ENCODE peak calls at places on chromosomes 16 and 17, in four cellular contexts. One of them, this sample, is unnamed.

GRCh38 chr16:49961087-49961486 is 63.9 kb upstream of the CNEP1R1 start:
- DNase-seq in heart left ventricle: no peak
- DNase-seq in WTC11: no peak
- DNase-seq in heart right ventricle: no peak
- DNase-seq in this sample: no peak

GRCh38 chr17:8463089-8463488 is 27.4 kb downstream of the NDEL1 start:
- DNase-seq in heart left ventricle: no peak
- DNase-seq in WTC11: no peak
- DNase-seq in heart right ventricle: no peak
- DNase-seq in this sample: no peak

GRCh38 chr17:17041571-17042380 is 481 bp upstream of the MPRIP start:
- DNase-seq in heart left ventricle: peak; percentile 99
- DNase-seq in WTC11: peak; percentile 99
- DNase-seq in heart right ventricle: peak; percentile 99
- DNase-seq in this sample: peak; percentile 99

GRCh38 chr17:12928736-12929135 is 89.1 kb downstream of the ELAC2 start:
- DNase-seq in heart left ventricle: no peak
- DNase-seq in WTC11: no peak
- DNase-seq in heart right ventricle: no peak
- DNase-seq in this sample: no peak

GRCh38 chr16:71344315-71344905 is 14.1 kb upstream of the CALB2 start:
- DNase-seq in heart left ventricle: no peak
- DNase-seq in WTC11: no peak
- DNase-seq in heart right ventricle: no peak
- DNase-seq in this sample: no peak

GRCh38 chr17:3529817-3530741 is 27.5 kb downstream of the TRPV3 start:
- DNase-seq in heart left ventricle: peak; percentile 74
- DNase-seq in WTC11: peak; percentile 50
- DNase-seq in heart right ventricle: peak; percentile 68
- DNase-seq in this sample: no peak

GRCh38 chr17:57617218-57617617 is 127.9 kb downstream of the CCDC182 start:
- DNase-seq in heart left ventricle: no peak
- DNase-seq in WTC11: no peak
- DNase-seq in heart right ventricle: no peak
- DNase-seq in this sample: no peak

GRCh38 chr17:78322327-78322857 is 37.5 kb downstream of the SOCS3 start:
- DNase-seq in heart left ventricle: no peak
- DNase-seq in WTC11: no peak
- DNase-seq in heart right ventricle: no peak
- DNase-seq in this sample: no peak

GRCh38 chr17:66152756-66153155 is 39.2 kb downstream of the CEP112 start:
- DNase-seq in heart left ventricle: no peak
- DNase-seq in WTC11: no peak
- DNase-seq in heart right ventricle: no peak
- DNase-seq in this sample: no peak

GRCh38 chr16:24800586-24800985 is 45.2 kb upstream of the SLC5A11 start:
- DNase-seq in heart left ventricle: no peak
- DNase-seq in WTC11: no peak
- DNase-seq in heart right ventricle: no peak
- DNase-seq in this sample: no peak

GRCh38 chr17:40530531-40530987 is 29.1 kb upstream of the TNS4 start:
- DNase-seq in heart left ventricle: no peak
- DNase-seq in WTC11: peak; percentile 8
- DNase-seq in heart right ventricle: no peak
- DNase-seq in this sample: no peak

GRCh38 chr17:21540502-21540901 is 151.8 kb upstream of the KCNJ18 start:
- DNase-seq in heart left ventricle: no peak
- DNase-seq in WTC11: no peak
- DNase-seq in heart right ventricle: no peak
- DNase-seq in this sample: no peak

GRCh38 chr17:75645501-75645888 is 12.3 kb downstream of the SMIM5 start:
- DNase-seq in heart left ventricle: no peak
- DNase-seq in WTC11: no peak
- DNase-seq in heart right ventricle: no peak
- DNase-seq in this sample: no peak

GRCh38 chr16:743794-744500 is 3.1 kb upstream of the CIAO3 start:
- DNase-seq in heart left ventricle: no peak
- DNase-seq in WTC11: peak; percentile 65
- DNase-seq in heart right ventricle: no peak
- DNase-seq in this sample: no peak
- TF ChIP-seq CTCF in heart left ventricle: no peak
- TF ChIP-seq CTCF in WTC11: peak; percentile 43
- TF ChIP-seq CTCF in heart right ventricle: no peak
- TF ChIP-seq CTCF in this sample: no peak

GRCh38 chr16:67518676-67519075 is 10.0 kb upstream of the RIPOR1 start:
- DNase-seq in heart left ventricle: no peak
- DNase-seq in WTC11: no peak
- DNase-seq in heart right ventricle: no peak
- DNase-seq in this sample: no peak

GRCh38 chr16:67517178-67517492 is 11.5 kb upstream of the RIPOR1 start:
- DNase-seq in heart left ventricle: no peak
- DNase-seq in WTC11: no peak
- DNase-seq in heart right ventricle: no peak
- DNase-seq in this sample: no peak

GRCh38 chr16:67516296-67517177 is 12.1 kb upstream of the RIPOR1 start:
- DNase-seq in heart left ventricle: no peak
- DNase-seq in WTC11: no peak
- DNase-seq in heart right ventricle: no peak
- DNase-seq in this sample: no peak

GRCh38 chr16:67517661-67518423 is 10.8 kb upstream of the RIPOR1 start:
- DNase-seq in heart left ventricle: no peak
- DNase-seq in WTC11: no peak
- DNase-seq in heart right ventricle: no peak
- DNase-seq in this sample: no peak

DNA sequence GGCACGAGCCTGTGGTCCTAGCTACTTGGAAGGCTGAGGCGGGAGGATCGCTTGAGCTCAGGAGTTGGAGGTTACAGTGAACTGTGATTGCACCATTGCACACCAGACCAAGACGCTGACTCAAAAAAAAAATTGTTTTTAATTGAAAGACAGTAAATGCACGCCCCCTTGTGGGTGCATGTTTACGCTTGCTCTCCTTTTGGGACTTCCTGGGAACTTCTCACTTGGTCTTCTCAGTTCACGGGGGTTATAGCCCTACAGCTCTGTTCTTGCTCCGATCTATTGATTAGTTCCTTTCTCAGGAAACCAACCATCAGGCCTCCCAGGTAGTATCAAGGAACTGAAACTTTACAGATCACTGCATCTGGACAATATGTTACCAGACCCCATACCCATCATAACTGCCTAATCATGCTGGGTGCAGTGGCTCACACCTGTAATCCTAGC is 14.2 kb upstream of the RIPOR1 start:
- DNase-seq in heart left ventricle: peak; percentile 77
- DNase-seq in WTC11: peak; percentile 71
- DNase-seq in heart right ventricle: peak; percentile 83
- DNase-seq in this sample: peak; percentile 66
- TF ChIP-seq CTCF in heart left ventricle: peak; percentile 83
- TF ChIP-seq CTCF in WTC11: peak; percentile 59
- TF ChIP-seq CTCF in heart right ventricle: peak; percentile 55
- TF ChIP-seq CTCF in this sample: peak; percentile 59

GRCh38 chr16:56931769-56932587 is at the start of gene HERPUD1:
- DNase-seq in heart left ventricle: peak; percentile 99
- DNase-seq in WTC11: peak; percentile 96
- DNase-seq in heart right ventricle: peak; percentile 99
- DNase-seq in this sample: peak; percentile 96
- TF ChIP-seq CTCF in heart left ventricle: peak; percentile 24
- TF ChIP-seq CTCF in WTC11: no peak
- TF ChIP-seq CTCF in heart right ventricle: no peak
- TF ChIP-seq CTCF in this sample: no peak

DNA sequence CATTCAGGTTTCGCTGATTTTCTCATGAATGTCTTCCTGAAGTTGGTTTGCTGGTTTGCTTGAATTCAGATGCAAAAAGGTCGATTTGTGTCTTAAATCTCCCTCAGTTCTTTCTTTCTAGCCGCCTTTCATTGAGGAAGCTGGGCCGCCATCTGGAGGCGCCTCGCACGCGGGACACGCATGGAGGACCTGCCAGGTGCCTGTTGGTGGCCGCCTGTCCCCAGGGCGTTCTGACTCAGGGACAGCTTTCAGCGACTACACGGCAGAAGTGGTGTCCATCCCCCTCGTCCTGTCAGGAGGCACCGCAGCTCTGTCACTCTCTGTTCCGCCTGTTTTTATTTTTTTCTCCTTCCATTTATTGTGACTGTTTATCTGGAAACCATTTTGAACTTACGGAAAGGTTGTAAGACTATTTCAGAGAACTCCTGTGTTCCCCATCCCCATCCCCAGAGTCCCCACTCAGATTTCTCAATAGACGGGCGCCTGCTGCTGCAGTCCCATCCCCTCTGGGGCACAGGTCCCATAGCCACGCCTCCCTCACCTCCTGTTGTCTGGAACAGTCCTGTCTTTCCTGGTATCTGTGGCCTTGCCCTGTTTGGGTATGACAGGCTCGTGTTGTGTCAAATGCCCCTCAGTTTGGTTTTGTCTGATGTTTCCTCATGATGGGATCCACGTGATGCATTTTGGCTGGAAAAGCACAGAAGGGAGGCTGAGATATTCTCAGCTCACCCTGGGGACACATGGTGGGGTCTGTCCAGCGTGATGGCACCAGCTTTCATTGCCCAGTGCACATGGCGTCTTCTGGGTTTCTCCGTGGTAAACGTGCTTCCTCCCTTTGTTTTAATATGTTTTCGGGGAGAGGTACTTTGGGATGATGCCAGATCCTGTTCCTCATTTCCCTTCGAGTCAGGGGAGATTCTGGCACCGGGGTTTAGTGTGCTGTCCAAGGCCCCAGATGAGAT is 33.4 kb downstream of the COX4I1 start:
- DNase-seq in heart left ventricle: no peak
- DNase-seq in WTC11: no peak
- DNase-seq in heart right ventricle: no peak
- DNase-seq in this sample: no peak
- TF ChIP-seq CTCF in heart left ventricle: no peak
- TF ChIP-seq CTCF in WTC11: no peak
- TF ChIP-seq CTCF in heart right ventricle: no peak
- TF ChIP-seq CTCF in this sample: no peak

This sample was measured in nephron progenitor cell.